ENCODE peak calls at places on chromosomes 6 and 20, in ten cellular contexts. G is A673; A is occipital lobe; S is HEK293T; N is hepatocyte; Q is SW 1271; M is coronary artery; D is activated CD8-positive, alpha-beta T cell treated with anti-CD3 and anti-CD28 coated beads for 36 hours; R is NCI-H1436; V is dorsolateral prefrontal cortex. K is an unnamed sample.

GRCh38 chr6:22248513-22249308 is 48.1 kb downstream of the PRL start:
- DNase-seq in G (no peak), A (no peak), S (no peak), N (peak; percentile 55), Q (no peak), M (no peak), D (no peak), R (no peak), V (no peak), K (peak; percentile 65)

GRCh38 chr6:2396292-2396691 is 150.9 kb upstream of the GMDS start:
- DNase-seq in G (no peak), A (no peak), S (no peak), N (no peak), Q (no peak), M (no peak), D (no peak), R (no peak), V (no peak), K (no peak)

GRCh38 chr6:109322825-109323580 is 59.3 kb downstream of the CD164 start:
- DNase-seq in G (no peak), A (peak; percentile 10), S (no peak), N (no peak), Q (no peak), M (no peak), D (no peak), R (no peak), V (no peak), K (no peak)

GRCh38 chr20:2619961-2620595 is 32.4 kb upstream of the NOP56 start:
- DNase-seq in G (no peak), A (no peak), S (no peak), N (no peak), Q (no peak), M (no peak), D (no peak), R (no peak), V (no peak), K (no peak)

GRCh38 chr6:134176283-134176975 is 124.0 kb upstream of the SLC2A12 start:
- DNase-seq in G (peak; percentile 39), A (no peak), S (no peak), N (peak; percentile 63), Q (no peak), M (peak; percentile 87), D (no peak), R (no peak), V (peak; percentile 68), K (no peak)

GRCh38 chr20:56924976-56925695 is 296.0 kb downstream of the TFAP2C start:
- DNase-seq in G (peak; percentile 21), A (peak; percentile 11), S (peak; percentile 54), N (peak; percentile 29), Q (no peak), M (no peak), D (no peak), R (no peak), V (no peak), K (peak; percentile 59)

GRCh38 chr20:53148764-53149163 is 176.6 kb downstream of the TSHZ2 start:
- DNase-seq in G (peak; percentile 75), A (no peak), S (no peak), N (no peak), Q (no peak), M (no peak), D (no peak), R (no peak), V (no peak), K (no peak)

GRCh38 chr6:155959898-155960297 is 504.3 kb upstream of the NOX3 start:
- DNase-seq in G (no peak), A (no peak), S (no peak), N (peak; percentile 47), Q (no peak), M (no peak), D (no peak), R (peak; percentile 28), V (no peak), K (no peak)

GRCh38 chr6:109515781-109516409 is 32.9 kb upstream of the ZBTB24 start:
- DNase-seq in G (no peak), A (no peak), S (no peak), N (no peak), Q (no peak), M (no peak), D (peak; percentile 11), R (no peak), V (no peak), K (no peak)

GRCh38 chr20:50116368-50116999 is 3.5 kb upstream of the UBE2V1 start:
- DNase-seq in G (no peak), A (no peak), S (no peak), N (no peak), Q (no peak), M (no peak), D (peak; percentile 32), R (no peak), V (no peak), K (no peak)

GRCh38 chr6:139449611-139450000 is 75.2 kb upstream of the CITED2 start:
- DNase-seq in G (no peak), A (no peak), S (no peak), N (no peak), Q (no peak), M (no peak), D (no peak), R (no peak), V (no peak), K (no peak)

GRCh38 chr20:51366155-51366886 is 176.2 kb downstream of the NFATC2 start:
- DNase-seq in G (peak; percentile 54), A (no peak), S (no peak), N (peak; percentile 73), Q (no peak), M (peak; percentile 89), D (no peak), R (no peak), V (no peak), K (no peak)

GRCh38 chr20:36203861-36204260 is 32.4 kb upstream of the AAR2 start:
- DNase-seq in G (no peak), A (no peak), S (no peak), N (no peak), Q (no peak), M (no peak), D (no peak), R (no peak), V (no peak), K (no peak)

GRCh38 chr20:53387983-53388675 is 205.5 kb downstream of the ZNF217 start:
- DNase-seq in G (no peak), A (no peak), S (no peak), N (no peak), Q (no peak), M (no peak), D (peak; percentile 53), R (no peak), V (no peak), K (no peak)

GRCh38 chr6:169415179-169415578 is 161.5 kb upstream of the THBS2 start:
- DNase-seq in G (no peak), A (no peak), S (no peak), N (no peak), Q (no peak), M (no peak), D (no peak), R (no peak), V (no peak), K (no peak)

GRCh38 chr6:41901882-41902519 is 6.8 kb upstream of the USP49 start:
- DNase-seq in G (peak; percentile 11), A (no peak), S (no peak), N (no peak), Q (no peak), M (no peak), D (peak; percentile 71), R (no peak), V (no peak), K (no peak)

GRCh38 chr6:137868721-137869631 is 1.9 kb downstream of the TNFAIP3 start:
- DNase-seq in G (no peak), A (no peak), S (no peak), N (no peak), Q (no peak), M (no peak), D (no peak), R (no peak), V (no peak), K (no peak)

GRCh38 chr6:44918893-44919292 is 409.2 kb upstream of the RUNX2 start:
- DNase-seq in G (peak; percentile 12), A (no peak), S (no peak), N (no peak), Q (no peak), M (no peak), D (no peak), R (no peak), V (no peak), K (no peak)

GRCh38 chr6:14060971-14061370 is 56.6 kb upstream of the CD83 start:
- DNase-seq in G (no peak), A (no peak), S (no peak), N (no peak), Q (no peak), M (no peak), D (no peak), R (no peak), V (no peak), K (no peak)

GRCh38 chr6:11722805-11723631 is 55.6 kb downstream of the ADTRP start:
- DNase-seq in G (no peak), A (no peak), S (no peak), N (no peak), Q (no peak), M (no peak), D (no peak), R (no peak), V (no peak), K (no peak)

GRCh38 chr6:152338335-152339125 is 298.6 kb downstream of the SYNE1 start:
- DNase-seq in G (peak; percentile 54), A (peak; percentile 29), S (peak; percentile 64), N (peak; percentile 52), Q (no peak), M (no peak), D (peak; percentile 69), R (no peak), V (no peak), K (no peak)

GRCh38 chr6:14518515-14519217 is 401.1 kb downstream of the CD83 start:
- DNase-seq in G (peak; percentile 29), A (no peak), S (no peak), N (no peak), Q (no peak), M (no peak), D (no peak), R (no peak), V (no peak), K (no peak)

GRCh38 chr20:5535211-5535756 is 214.9 kb upstream of the SHLD1 start:
- DNase-seq in G (no peak), A (no peak), S (no peak), N (peak; percentile 75), Q (no peak), M (no peak), D (no peak), R (no peak), V (no peak), K (no peak)

GRCh38 chr6:31908791-31909190 is 6.9 kb upstream of the ZBTB12 start:
- DNase-seq in G (no peak), A (no peak), S (no peak), N (no peak), Q (no peak), M (no peak), D (no peak), R (no peak), V (no peak), K (no peak)